ENCODE peak calls at places on chromosome 4, in five cellular contexts. G, N, L, U and O are unnamed samples.

GRCh38 chr4:3858046-3858730 is 92.0 kb downstream of the ADRA2C start:
- DNase-seq in G (no peak), N (no peak), L (no peak), U (no peak), O (no peak)

GRCh38 chr4:67658302-67658701 is 42.7 kb downstream of the UBA6 start:
- DNase-seq in G (no peak), N (no peak), L (no peak), U (no peak), O (no peak)

GRCh38 chr4:1329408-1330371 is 17.3 kb upstream of the UVSSA start:
- DNase-seq in G (no peak), N (peak; percentile 32), L (no peak), U (no peak), O (no peak)

GRCh38 chr4:98891533-98892337 is 37.2 kb downstream of the EIF4E start:
- DNase-seq in G (no peak), N (no peak), L (no peak), U (no peak), O (no peak)

GRCh38 chr4:86939123-86939522 is 4.3 kb downstream of the AFF1 start:
- DNase-seq in G (no peak), N (no peak), L (no peak), U (no peak), O (peak; percentile 17)

GRCh38 chr4:168757500-168757899 is 252.6 kb downstream of the CBR4 start:
- DNase-seq in G (no peak), N (no peak), L (no peak), U (no peak), O (no peak)

GRCh38 chr4:75848891-75849290 is 53.4 kb downstream of the PPEF2 start:
- DNase-seq in G (no peak), N (no peak), L (no peak), U (no peak), O (no peak)

GRCh38 chr4:100461796-100462195 is 56.0 kb downstream of the EMCN start:
- DNase-seq in G (no peak), N (no peak), L (no peak), U (no peak), O (no peak)

GRCh38 chr4:14915018-14915417 is 87.3 kb upstream of the CPEB2 start:
- DNase-seq in G (no peak), N (no peak), L (no peak), U (no peak), O (no peak)

GRCh38 chr4:181261279-181261678 is 981.9 kb upstream of the TENM3 start:
- DNase-seq in G (no peak), N (no peak), L (no peak), U (peak; percentile 31), O (peak; percentile 26)